ENCODE peak calls at places on chromosomes 13 and 19, in four cellular contexts. M is brain microvascular endothelial cell, P is prostate gland, Y is K562. I is an unnamed sample.

GRCh38 chr19:44066305-44066704 is 5.7 kb upstream of the ZNF284 start:
- DNase-seq in M (no peak), Y (no peak), P (no peak), I (no peak)

GRCh38 chr19:5054551-5055456 is 85.9 kb downstream of the KDM4B start:
- DNase-seq in M (no peak), Y (no peak), P (no peak), I (no peak)

GRCh38 chr19:872266-872951 is 12.9 kb downstream of the CFD start:
- DNase-seq in P (no peak), M (no peak), Y (peak; percentile 86), I (no peak)

GRCh38 chr19:3687774-3688706 is 12.2 kb downstream of the PIP5K1C start:
- DNase-seq in M (no peak), P (peak; percentile 58), Y (no peak), I (no peak)

GRCh38 chr19:10219678-10220077 is 11.5 kb downstream of the S1PR2 start:
- DNase-seq in Y (peak; percentile 50), P (no peak), M (peak; percentile 63), I (no peak)

GRCh38 chr13:109642358-109642757 is 144.0 kb downstream of the IRS2 start:
- DNase-seq in M (no peak), Y (no peak), P (no peak), I (no peak)

GRCh38 chr13:46113596-46113995 is 8.8 kb upstream of the CPB2 start:
- DNase-seq in P (no peak), Y (peak; percentile 35), M (peak; percentile 73), I (peak; percentile 74)

GRCh38 chr13:106362637-106363036 is 172.8 kb downstream of the EFNB2 start:
- DNase-seq in M (no peak), P (no peak), Y (no peak), I (no peak)

GRCh38 chr19:5985098-5985783 is 7.3 kb upstream of the RANBP3 start:
- DNase-seq in M (peak; percentile 46), Y (peak; percentile 58), P (no peak), I (peak; percentile 81)

GRCh38 chr19:18253716-18254115 is 20.5 kb downstream of the IQCN start:
- DNase-seq in P (no peak), Y (no peak), M (no peak), I (no peak)

GRCh38 chr13:113771709-113772331 is 12.8 kb downstream of the TMEM255B start:
- DNase-seq in M (no peak), P (no peak), Y (no peak), I (no peak)

GRCh38 chr19:4806384-4806783 is 14.8 kb downstream of the FEM1A start:
- DNase-seq in M (no peak), P (no peak), Y (no peak), I (no peak)

GRCh38 chr13:110352735-110353134 is 45.7 kb downstream of the COL4A2 start:
- DNase-seq in P (no peak), M (no peak), Y (peak; percentile 7), I (no peak)

GRCh38 chr13:98050041-98050466 is 92.8 kb upstream of the FARP1 start:
- DNase-seq in Y (no peak), M (peak; percentile 63), P (no peak), I (peak; percentile 23)

GRCh38 chr13:104006625-104007061 is 940.4 kb upstream of the SLC10A2 start:
- DNase-seq in M (no peak), Y (no peak), P (no peak), I (peak; percentile 78)

GRCh38 chr19:6971366-6971765 is 49.9 kb downstream of the MBD3L2B start:
- DNase-seq in M (no peak), Y (no peak), P (no peak), I (no peak)

GRCh38 chr13:21006141-21007005 is 55.0 kb downstream of the LATS2 start:
- DNase-seq in P (no peak), Y (no peak), M (no peak), I (no peak)

GRCh38 chr19:33440682-33441081 is 67.2 kb downstream of the CEBPG start:
- DNase-seq in P (no peak), M (no peak), Y (no peak), I (no peak)

GRCh38 chr19:50994129-50994528 is 7.3 kb downstream of the KLK8 start:
- DNase-seq in M (no peak), P (no peak), Y (peak; percentile 77), I (no peak)

GRCh38 chr19:1163934-1164683 is 10.0 kb downstream of the SBNO2 start:
- DNase-seq in M (no peak), P (no peak), Y (no peak), I (no peak)

GRCh38 chr13:109162248-109163051 is 533.0 kb downstream of the MYO16 start:
- DNase-seq in M (no peak), P (no peak), Y (no peak), I (no peak)

GRCh38 chr13:58542530-58542929 is 911.0 kb downstream of the PCDH17 start:
- DNase-seq in Y (no peak), M (no peak), P (no peak), I (no peak)

GRCh38 chr19:48554385-48555091 is 2.6 kb downstream of the SULT2B1 start:
- DNase-seq in Y (no peak), M (no peak), P (peak; percentile 60), I (no peak)

GRCh38 chr13:26342898-26343297 is 89.0 kb downstream of the CDK8 start:
- DNase-seq in M (no peak), Y (no peak), P (no peak), I (no peak)

GRCh38 chr19:14580623-14581237 is 2.2 kb upstream of the CLEC17A start:
- DNase-seq in P (no peak), Y (peak; percentile 41), M (no peak), I (no peak)

GRCh38 chr13:113171250-113172125 is 13.0 kb downstream of the PROZ start:
- DNase-seq in P (no peak), M (no peak), Y (no peak), I (no peak)

GRCh38 chr13:64413529-64413928 is 2816.6 kb downstream of the PCDH9 start:
- DNase-seq in Y (no peak), M (no peak), P (no peak), I (no peak)

GRCh38 chr13:23722726-23723453 is 152.7 kb downstream of the TNFRSF19 start:
- DNase-seq in P (no peak), M (no peak), Y (no peak), I (no peak)

GRCh38 chr13:62512194-62513141 is 1096.8 kb upstream of the PCDH20 start:
- DNase-seq in P (no peak), M (peak; percentile 0), Y (peak; percentile 1), I (no peak)

GRCh38 chr19:40465025-40465780 is at the start of gene BLVRB:
- DNase-seq in Y (peak; percentile 25), M (peak; percentile 58), P (no peak), I (no peak)

GRCh38 chr19:19347401-19347800 is 26.8 kb downstream of the MAU2 start:
- DNase-seq in P (no peak), Y (no peak), M (no peak), I (no peak)

GRCh38 chr13:70905035-70905434 is 796.8 kb upstream of the KLHL1 start:
- DNase-seq in M (no peak), P (no peak), Y (no peak), I (no peak)

GRCh38 chr19:40804783-40805242 is 5.8 kb downstream of the EGLN2 start:
- DNase-seq in Y (no peak), M (no peak), P (peak; percentile 63), I (no peak)

GRCh38 chr13:99693812-99694211 is 192.5 kb downstream of the TM9SF2 start:
- DNase-seq in M (no peak), P (no peak), Y (no peak), I (no peak)

GRCh38 chr19:43464089-43464775 is 1.2 kb downstream of the LYPD3 start:
- DNase-seq in Y (peak; percentile 83), P (peak; percentile 78), M (no peak), I (no peak)

GRCh38 chr19:35609881-35610353 is 2.6 kb upstream of the HAUS5 start:
- DNase-seq in Y (no peak), P (no peak), M (no peak), I (no peak)

GRCh38 chr13:82116422-82116989 is 1765.8 kb downstream of the SLITRK1 start:
- DNase-seq in P (no peak), Y (no peak), M (no peak), I (no peak)
- H3K4me3 ChIP-seq in P (no peak overlapping the region), Y (no peak overlapping the region), M (no peak overlapping the region), I (no peak overlapping the region)

GRCh38 chr13:27967736-27968315 is 1.3 kb downstream of the CDX2 start:
- DNase-seq in Y (no peak), P (no peak), M (no peak), I (no peak)
- H3K27me3 ChIP-seq in Y (peaks cover 12% of the 10 kb centered on the region), P (peaks cover 44% of the 10 kb centered on the region), M (peaks cover 97% of the 10 kb centered on the region), I (peaks cover 93% of the 10 kb centered on the region)

DNA sequence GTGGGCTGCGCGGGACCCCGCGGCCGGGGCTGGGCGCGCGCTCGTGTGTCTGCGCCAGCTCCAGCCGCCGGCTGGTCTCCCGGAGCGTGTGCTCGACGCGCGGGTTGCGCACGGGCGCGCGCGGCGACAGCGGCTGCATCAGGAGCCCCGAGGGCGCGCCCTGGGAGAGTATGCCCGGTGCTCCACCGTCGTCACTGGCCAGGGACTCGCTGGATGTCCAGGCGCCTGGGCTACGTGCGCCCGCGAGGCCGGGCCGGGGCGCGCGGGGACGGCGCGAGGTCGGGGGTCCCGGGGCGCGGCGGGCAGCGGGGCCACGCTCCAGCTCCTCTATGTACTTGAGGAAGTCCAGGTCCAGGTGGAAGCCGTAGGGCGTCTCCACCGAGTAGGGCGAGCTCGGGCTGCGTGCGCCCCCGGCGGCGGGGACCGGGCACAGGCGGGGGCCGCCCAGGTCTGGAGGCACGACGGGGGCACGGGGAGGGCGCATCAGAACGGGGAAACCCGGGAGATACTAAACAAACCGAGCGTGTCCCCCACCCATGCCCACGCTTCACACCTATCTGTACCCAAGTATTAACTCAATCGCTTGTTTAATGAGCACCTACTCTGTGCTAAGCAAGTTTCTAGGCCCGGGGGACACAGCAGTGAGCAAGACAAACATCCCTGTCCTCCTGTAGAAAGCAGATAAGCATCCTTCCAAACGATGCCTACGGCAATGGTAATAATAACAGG is 7.6 kb downstream of the KANK3 start:
- DNase-seq in P (no peak), Y (no peak), M (no peak), I (no peak)
- TF ChIP-seq CTCF in P (no peak), Y (peak; percentile 21), M (no peak), I (peak; percentile 9)

GRCh38 chr13:80558074-80558473 is 217.1 kb upstream of the SPRY2 start:
- DNase-seq in M (no peak), P (no peak), Y (peak; percentile 18), I (no peak)
- H3K4me3 ChIP-seq in M (no peak overlapping the region), P (no peak overlapping the region), Y (no peak overlapping the region), I (no peak overlapping the region)

I was measured in kidney epithelial cell.